ENCODE peak calls at places on chromosome 18, in eight cellular contexts. Q is activated naive CD4-positive, alpha-beta T cell treated with anti-CD3 and anti-CD28 coated beads, Interleukin-2, amount 50 U/mL, for 72 hours; R is T-helper 1 cell; M is SK-MEL-5; X is substantia nigra; B is CD4-positive, alpha-beta T cell; Y is dorsolateral prefrontal cortex; Z is CD8-positive, alpha-beta T cell. U is an unnamed sample.

GRCh38 chr18:12092398-12093229 is 1.0 kb upstream of the ANKRD62 start:
- DNase-seq in Y (no peak), M (peak), B (no peak), R (peak), X (no peak), Z (no peak), Q (no peak), U (no peak)

GRCh38 chr18:57784034-57784815 is 18.9 kb downstream of the ATP8B1 start:
- DNase-seq in Y (no peak), X (no peak), Z (no peak), M (no peak), Q (no peak), B (no peak), R (no peak), U (no peak)

GRCh38 chr18:4391859-4392258 is 63.2 kb downstream of the DLGAP1 start:
- DNase-seq in Z (no peak), X (no peak), Y (no peak), B (no peak), M (no peak), Q (no peak), R (no peak), U (no peak)

GRCh38 chr18:24426398-24427294 is at the start of gene IMPACT:
- DNase-seq in X (peak), Q (peak), Y (peak), B (peak), R (peak), M (peak), Z (peak), U (peak)

GRCh38 chr18:8397034-8397433 is 212.2 kb upstream of the RAB12 start:
- DNase-seq in Q (no peak), B (no peak), R (no peak), M (peak), Z (no peak), Y (no peak), X (no peak), U (no peak)

GRCh38 chr18:69401475-69402218 is 959 bp downstream of the DOK6 start:
- DNase-seq in M (no peak), R (no peak), B (no peak), Q (peak), X (no peak), Y (no peak), Z (no peak), U (no peak)

GRCh38 chr18:48983793-48984437 is 33.1 kb upstream of the SMAD7 start:
- DNase-seq in X (peak), Q (no peak), Z (no peak), R (no peak), M (no peak), B (no peak), Y (no peak), U (no peak)

GRCh38 chr18:62425465-62426190 is 97.2 kb upstream of the ZCCHC2 start:
- DNase-seq in Q (peak), X (peak), Z (peak), R (peak), Y (peak), B (peak), M (peak), U (peak)

GRCh38 chr18:1954583-1955312 is 616.6 kb downstream of the METTL4 start:
- DNase-seq in X (no peak), M (no peak), Z (no peak), R (no peak), B (no peak), Y (no peak), Q (no peak), U (no peak)

GRCh38 chr18:69102959-69103358 is 297.7 kb upstream of the DOK6 start:
- DNase-seq in M (no peak), Q (no peak), Z (no peak), B (no peak), R (no peak), Y (no peak), X (no peak), U (no peak)

GRCh38 chr18:3593381-3593903 is 143.5 kb downstream of the TGIF1 start:
- DNase-seq in B (no peak), R (no peak), Y (peak), Q (no peak), Z (no peak), M (peak), X (peak), U (no peak)

GRCh38 chr18:44149706-44150105 is 531.0 kb upstream of the SETBP1 start:
- DNase-seq in Z (no peak), Q (no peak), X (no peak), Y (no peak), M (no peak), B (no peak), R (no peak), U (no peak)

GRCh38 chr18:13223341-13224148 is 5.0 kb downstream of the LDLRAD4 start:
- DNase-seq in R (no peak), X (no peak), M (no peak), Y (no peak), B (no peak), Q (no peak), Z (no peak), U (no peak)

GRCh38 chr18:24535831-24536230 is 75.4 kb downstream of the HRH4 start:
- DNase-seq in Q (no peak), M (no peak), R (no peak), Z (no peak), B (no peak), Y (no peak), X (no peak), U (no peak)

GRCh38 chr18:59818769-59819168 is 81.0 kb upstream of the PMAIP1 start:
- DNase-seq in B (no peak), X (no peak), Q (no peak), R (no peak), Z (no peak), Y (no peak), M (no peak), U (no peak)

GRCh38 chr18:10312316-10313015 is 142.0 kb upstream of the APCDD1 start:
- DNase-seq in M (peak), R (no peak), Y (no peak), X (no peak), Q (no peak), Z (no peak), B (no peak), U (no peak)

GRCh38 chr18:36993068-36993467 is 164.1 kb downstream of the KIAA1328 start:
- DNase-seq in Y (no peak), Z (no peak), X (no peak), Q (no peak), B (no peak), M (no peak), R (peak), U (no peak)

GRCh38 chr18:9434240-9434701 is 41.0 kb upstream of the RALBP1 start:
- DNase-seq in M (no peak), B (no peak), Q (no peak), Y (no peak), R (no peak), X (no peak), Z (no peak), U (no peak)

U was measured in CD8-positive, alpha-beta memory T cell.